ENCODE peak calls at places on chromosome 4, in seven cellular contexts. V is T47D; F is mucosa of descending colon; E is posterior vena cava; X is B cell; S is SW480; U is activated CD4-positive, CD25-positive, alpha-beta regulatory T cell. B is an unnamed sample.

GRCh38 chr4:186416451-186417060 is 138.8 kb downstream of the MTNR1A start:
- DNase-seq in V (no peak), F (no peak), E (no peak), X (no peak), S (no peak), U (no peak), B (no peak)

GRCh38 chr4:36226430-36227227 is 17.7 kb downstream of the ARAP2 start:
- DNase-seq in V (no peak), F (no peak), E (no peak), X (no peak), S (no peak), U (no peak), B (no peak)

GRCh38 chr4:121025540-121025939 is 46.8 kb downstream of the NDNF start:
- DNase-seq in V (no peak), F (no peak), E (no peak), X (no peak), S (no peak), U (no peak), B (no peak)

GRCh38 chr4:53174824-53175223 is 191.0 kb downstream of the SCFD2 start:
- DNase-seq in V (no peak), F (no peak), E (no peak), X (no peak), S (no peak), U (no peak), B (no peak)

GRCh38 chr4:83189631-83190136 is 75.2 kb upstream of the PLAC8 start:
- DNase-seq in V (no peak), F (no peak), E (no peak), X (no peak), S (no peak), U (no peak), B (no peak)

GRCh38 chr4:183443609-183444148 is 757 bp upstream of the CDKN2AIP start:
- DNase-seq in V (peak), F (no peak), E (no peak), X (peak), S (no peak), U (peak), B (no peak)

GRCh38 chr4:168993724-168994510 is 16.1 kb downstream of the CBR4 start:
- DNase-seq in V (no peak), F (no peak), E (no peak), X (no peak), S (no peak), U (no peak), B (no peak)

GRCh38 chr4:123588631-123589223 is 192.1 kb downstream of the SPRY1 start:
- DNase-seq in V (no peak), F (no peak), E (no peak), X (no peak), S (peak), U (no peak), B (no peak)

GRCh38 chr4:36163198-36163597 is 81.1 kb downstream of the ARAP2 start:
- DNase-seq in V (no peak), F (no peak), E (no peak), X (no peak), S (no peak), U (no peak), B (no peak)

GRCh38 chr4:144903953-144904711 is 193.9 kb downstream of the ANAPC10 start:
- DNase-seq in V (no peak), F (no peak), E (no peak), X (no peak), S (no peak), U (no peak), B (no peak)

GRCh38 chr4:143358923-143359694 is 22.4 kb downstream of the GAB1 start:
- DNase-seq in V (no peak), F (peak), E (no peak), X (peak), S (no peak), U (no peak), B (no peak)

GRCh38 chr4:6463311-6464289 is 8.8 kb downstream of the PPP2R2C start:
- DNase-seq in V (no peak), F (no peak), E (peak), X (no peak), S (no peak), U (no peak), B (no peak)

GRCh38 chr4:42391981-42392380 is 5.3 kb upstream of the SHISA3 start:
- DNase-seq in V (no peak), F (no peak), E (no peak), X (no peak), S (no peak), U (no peak), B (no peak)

GRCh38 chr4:127997534-127998388 is 32.6 kb downstream of the ABHD18 start:
- DNase-seq in V (no peak), F (no peak), E (no peak), X (peak), S (no peak), U (no peak), B (no peak)

GRCh38 chr4:89897867-89898266 is 3.2 kb downstream of the MMRN1 start:
- DNase-seq in V (no peak), F (no peak), E (no peak), X (no peak), S (no peak), U (no peak), B (no peak)

GRCh38 chr4:56469489-56470210 is 2.2 kb downstream of the SRP72 start:
- DNase-seq in V (no peak), F (no peak), E (no peak), X (no peak), S (no peak), U (no peak), B (no peak)

GRCh38 chr4:125776146-125776545 is 461.4 kb downstream of the FAT4 start:
- DNase-seq in V (no peak), F (no peak), E (no peak), X (no peak), S (no peak), U (no peak), B (no peak)

GRCh38 chr4:120869511-120870278 is 52.8 kb downstream of the PRDM5 start:
- DNase-seq in V (no peak), F (no peak), E (no peak), X (no peak), S (no peak), U (no peak), B (no peak)